ENCODE peak calls at places on chromosomes 13 and 19, in nine cellular contexts. K is Peyer's patch; G is adrenal gland; F is LNCaP clone FGC; C is thoracic aorta; L is WERI-Rb-1; T is mammary epithelial cell; H is CD4-positive, alpha-beta T cell; Q is ascending aorta. M is an unnamed sample.
A peak's percentile ranks its signal among the peaks of the same experiment; 100 is the strongest.

GRCh38 chr13:111972261-111972780 is 94.6 kb upstream of the SOX1 start:
- DNase-seq in H (no peak), T (no peak), Q (no peak), F (no peak), K (no peak), G (no peak), L (no peak), C (no peak), M (no peak)

GRCh38 chr13:73059460-73060250 is 850 bp downstream of the KLF5 start:
- DNase-seq in T (peak; percentile 55), Q (peak; percentile 66), C (no peak), F (no peak), K (peak; percentile 60), H (peak; percentile 19), G (peak; percentile 25), L (peak; percentile 72), M (peak; percentile 57)

GRCh38 chr13:44605275-44605674 is 29.1 kb upstream of the TSC22D1 start:
- DNase-seq in Q (no peak), H (no peak), T (no peak), C (no peak), F (no peak), L (no peak), G (no peak), K (no peak), M (no peak)

GRCh38 chr13:111139452-111139851 is 24.3 kb downstream of the ARHGEF7 start:
- DNase-seq in C (no peak), L (no peak), H (no peak), Q (no peak), F (no peak), T (no peak), K (no peak), G (no peak), M (no peak)

GRCh38 chr13:66301482-66301881 is 928.7 kb downstream of the PCDH9 start:
- DNase-seq in K (no peak), G (no peak), T (no peak), L (no peak), F (peak; percentile 51), Q (no peak), C (no peak), H (no peak), M (no peak)

GRCh38 chr13:31793246-31793645 is 53.9 kb downstream of the RXFP2 start:
- DNase-seq in L (no peak), C (no peak), F (peak; percentile 77), Q (no peak), T (peak; percentile 6), K (no peak), G (no peak), H (no peak), M (no peak)

GRCh38 chr19:55554749-55555152 is 9.4 kb upstream of the SBK3 start:
- DNase-seq in H (no peak), Q (no peak), C (no peak), K (no peak), G (no peak), T (no peak), L (peak; percentile 64), F (no peak), M (no peak)

GRCh38 chr13:25069911-25070310 is 26.0 kb upstream of the PABPC3 start:
- DNase-seq in Q (no peak), L (no peak), C (no peak), H (no peak), K (no peak), F (no peak), G (no peak), T (no peak), M (no peak)

GRCh38 chr19:14563989-14564650 is 7.7 kb downstream of the NDUFB7 start:
- DNase-seq in Q (no peak), K (no peak), H (peak; percentile 17), L (peak; percentile 83), C (no peak), T (peak; percentile 45), F (no peak), G (no peak), M (peak; percentile 52)

GRCh38 chr19:4929186-4929585 is 19.9 kb downstream of the UHRF1 start:
- DNase-seq in T (no peak), Q (no peak), H (no peak), G (peak; percentile 68), C (no peak), F (no peak), K (no peak), L (no peak), M (no peak)

GRCh38 chr13:78712866-78713265 is 53.9 kb upstream of the OBI1 start:
- DNase-seq in G (no peak), H (no peak), Q (no peak), F (no peak), C (no peak), L (no peak), T (no peak), K (no peak), M (peak; percentile 48)

GRCh38 chr19:12799723-12800343 is 1.8 kb downstream of the PRDX2 start:
- DNase-seq in T (no peak), H (no peak), K (no peak), Q (no peak), G (no peak), L (no peak), C (no peak), F (no peak), M (no peak)

GRCh38 chr19:12800873-12801465 is 631 bp downstream of the PRDX2 start:
- DNase-seq in L (no peak), H (no peak), C (no peak), G (peak; percentile 75), F (no peak), Q (no peak), K (peak; percentile 68), T (no peak), M (peak; percentile 59)

GRCh38 chr19:12802267-12803106 is 618 bp downstream of the THSD8 start:
- DNase-seq in F (no peak), H (no peak), T (no peak), L (no peak), Q (no peak), C (no peak), G (peak; percentile 52), K (no peak), M (no peak)

GRCh38 chr19:12800344-12800732 is 1.3 kb downstream of the PRDX2 start:
- DNase-seq in C (no peak), T (no peak), G (peak; percentile 34), F (no peak), K (no peak), L (no peak), H (no peak), Q (no peak), M (no peak)

DNA sequence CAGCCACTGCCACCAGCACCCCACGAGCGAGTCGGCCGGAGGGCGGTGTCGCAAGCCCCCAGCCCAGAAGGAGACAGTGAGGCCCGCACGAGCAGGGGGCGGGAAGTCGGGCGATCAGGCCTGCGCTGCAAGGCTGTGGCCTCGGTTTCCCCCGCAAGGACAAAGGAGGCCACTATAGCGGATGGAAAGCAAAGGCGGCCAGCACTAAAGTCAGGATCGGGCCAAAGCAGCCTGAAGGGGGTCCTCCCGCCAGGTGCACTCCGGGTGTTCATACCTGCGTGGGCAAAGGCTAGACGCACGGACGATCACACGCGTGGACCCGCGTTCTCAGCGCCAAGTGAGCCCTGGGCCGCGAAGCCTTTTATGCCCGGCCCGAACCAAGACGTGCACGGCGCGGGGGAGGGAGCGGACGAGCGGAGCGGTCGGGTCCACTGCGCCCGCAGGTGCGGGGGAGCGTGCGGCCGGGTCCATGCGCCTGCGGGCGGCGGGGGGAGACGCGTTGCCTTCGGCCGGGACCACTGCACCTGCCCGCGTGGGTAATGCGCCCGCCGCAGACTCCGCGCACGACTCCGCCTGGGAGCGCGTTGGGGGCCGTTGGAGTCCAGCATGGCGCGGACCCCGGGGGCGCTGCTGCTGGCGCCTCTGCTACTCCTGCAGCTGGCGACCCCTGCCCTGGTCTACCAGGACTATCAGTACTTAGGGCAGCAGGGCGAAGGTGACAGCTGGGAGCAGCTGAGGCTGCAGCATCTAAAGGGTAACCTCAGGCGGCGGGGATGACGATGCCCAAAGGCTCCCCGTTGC is at the start of the genes PRDX2 and THSD8:
- DNase-seq in H (peak; percentile 71), L (peak; percentile 82), T (peak; percentile 69), F (peak; percentile 40), G (peak; percentile 87), C (no peak), K (peak; percentile 91), Q (peak; percentile 79), M (peak; percentile 88)
- TF ChIP-seq CTCF in H (no peak), L (peak; percentile 2), T (no peak), F (peak; percentile 5), G (peak; percentile 18), C (no peak), K (peak; percentile 26), Q (no peak), M (peak; percentile 14)

GRCh38 chr13:89923052-89923451 is 1424.4 kb upstream of the MIR17HG start:
- DNase-seq in K (no peak), H (no peak), F (no peak), L (no peak), G (no peak), T (no peak), Q (no peak), C (no peak), M (no peak)

GRCh38 chr13:89920461-89920860 is 1427.0 kb upstream of the MIR17HG start:
- DNase-seq in T (no peak), C (no peak), L (no peak), G (no peak), F (no peak), H (no peak), K (no peak), Q (no peak), M (no peak)

GRCh38 chr13:89923731-89924130 is 1423.8 kb upstream of the MIR17HG start:
- DNase-seq in C (no peak), Q (no peak), F (no peak), G (no peak), T (peak; percentile 64), K (no peak), H (no peak), L (no peak), M (no peak)

GRCh38 chr13:89930861-89931260 is 1416.6 kb upstream of the MIR17HG start:
- DNase-seq in L (no peak), H (no peak), T (no peak), K (no peak), Q (no peak), C (no peak), F (no peak), G (no peak), M (no peak)

DNA sequence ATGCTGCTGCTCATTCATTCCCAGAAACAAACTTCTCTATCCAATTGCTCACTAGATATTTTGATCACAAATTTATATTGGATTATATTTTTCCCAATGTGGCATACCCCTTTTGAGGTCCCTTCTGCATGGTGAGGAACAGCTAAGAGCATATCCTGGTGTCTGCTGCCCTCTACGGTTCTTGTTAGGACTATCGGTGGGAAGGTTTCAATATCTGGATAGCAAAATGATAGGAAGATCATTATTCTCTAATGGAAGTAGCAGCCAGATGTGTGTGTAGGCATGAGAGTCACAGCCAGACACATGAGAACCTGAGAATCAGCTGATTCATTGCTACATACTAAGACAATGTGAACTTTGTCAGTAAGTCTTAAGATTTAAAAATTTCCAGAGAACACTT is 1422.4 kb upstream of the MIR17HG start:
- DNase-seq in L (peak; percentile 65), Q (no peak), H (no peak), F (no peak), T (peak; percentile 45), C (no peak), G (no peak), K (no peak), M (peak; percentile 21)
- TF ChIP-seq CTCF in L (peak; percentile 68), Q (no peak), H (no peak), F (peak; percentile 43), T (peak; percentile 78), C (no peak), G (no peak), K (peak; percentile 9), M (no peak)

GRCh38 chr19:6906559-6906958 is 19.2 kb downstream of the ADGRE1 start:
- DNase-seq in C (no peak), Q (no peak), K (no peak), H (no peak), T (no peak), G (no peak), F (no peak), L (no peak), M (no peak)
- TF ChIP-seq CTCF in C (no peak), Q (no peak), K (no peak), H (no peak), T (no peak), G (no peak), F (no peak), L (no peak), M (no peak)

GRCh38 chr19:1177322-1178114 is 3.5 kb upstream of the SBNO2 start:
- DNase-seq in K (no peak), L (no peak), C (no peak), Q (peak; percentile 85), T (peak; percentile 98), G (peak; percentile 59), F (no peak), H (no peak), M (no peak)
- TF ChIP-seq CTCF in K (no peak), L (no peak), C (no peak), Q (no peak), T (peak; percentile 36), G (no peak), F (no peak), H (no peak), M (no peak)

M was measured in glutamatergic neuron.